ENCODE peak calls at places on chromosomes 11 and 22, in four cellular contexts. One of them, this sample, is unnamed.

GRCh38 chr11:44943118-44943517 is 7.6 kb downstream of the TP53I11 start:
- DNase-seq in endothelial cell of umbilical vein: peak
- DNase-seq in A549: no peak
- DNase-seq in K562: no peak
- DNase-seq in this sample: peak

GRCh38 chr22:35039625-35040024 is 26.3 kb upstream of the ISX start:
- DNase-seq in A549: no peak
- DNase-seq in K562: no peak
- DNase-seq in endothelial cell of umbilical vein: no peak
- DNase-seq in this sample: no peak

GRCh38 chr11:117010808-117011540 is 87.3 kb downstream of the SIK3 start:
- DNase-seq in A549: peak
- DNase-seq in K562: no peak
- DNase-seq in endothelial cell of umbilical vein: peak
- DNase-seq in this sample: peak

GRCh38 chr11:105960252-105961245 is 61.5 kb downstream of the MSANTD4 start:
- DNase-seq in A549: no peak
- DNase-seq in K562: peak
- DNase-seq in endothelial cell of umbilical vein: no peak
- DNase-seq in this sample: no peak

GRCh38 chr11:95138448-95138847 is 48.8 kb downstream of the ENDOD1 start:
- DNase-seq in A549: no peak
- DNase-seq in endothelial cell of umbilical vein: peak
- DNase-seq in K562: no peak
- DNase-seq in this sample: no peak

GRCh38 chr11:94400839-94401772 is at the start of gene GPR83:
- DNase-seq in K562: no peak
- DNase-seq in endothelial cell of umbilical vein: peak
- DNase-seq in A549: no peak
- DNase-seq in this sample: no peak

GRCh38 chr22:24406322-24407277 is 20.8 kb upstream of the ADORA2A start:
- DNase-seq in K562: peak
- DNase-seq in endothelial cell of umbilical vein: no peak
- DNase-seq in A549: no peak
- DNase-seq in this sample: no peak

GRCh38 chr11:117199916-117200812 is 994 bp downstream of the TAGLN start:
- DNase-seq in endothelial cell of umbilical vein: no peak
- DNase-seq in K562: no peak
- DNase-seq in A549: no peak
- DNase-seq in this sample: no peak

GRCh38 chr11:66328307-66329144 is 7.7 kb downstream of the RIN1 start:
- DNase-seq in K562: peak
- DNase-seq in endothelial cell of umbilical vein: peak
- DNase-seq in A549: peak
- DNase-seq in this sample: peak

GRCh38 chr11:126585388-126586302 is 230.2 kb downstream of the ST3GAL4 start:
- DNase-seq in A549: peak
- DNase-seq in endothelial cell of umbilical vein: peak
- DNase-seq in K562: no peak
- DNase-seq in this sample: no peak

GRCh38 chr22:39526736-39527171 is 5.8 kb downstream of the RPS19BP1 start:
- DNase-seq in K562: no peak
- DNase-seq in endothelial cell of umbilical vein: no peak
- DNase-seq in A549: no peak
- DNase-seq in this sample: peak

GRCh38 chr11:126415128-126415527 is 59.6 kb downstream of the ST3GAL4 start:
- DNase-seq in endothelial cell of umbilical vein: no peak
- DNase-seq in A549: no peak
- DNase-seq in K562: no peak
- DNase-seq in this sample: no peak

GRCh38 chr11:123833095-123833494 is 26.9 kb upstream of the OR6M1 start:
- DNase-seq in A549: no peak
- DNase-seq in endothelial cell of umbilical vein: no peak
- DNase-seq in K562: no peak
- DNase-seq in this sample: no peak

GRCh38 chr11:31802990-31803812 is 7.9 kb downstream of the PAX6 start:
- DNase-seq in endothelial cell of umbilical vein: no peak
- DNase-seq in K562: no peak
- DNase-seq in A549: no peak
- DNase-seq in this sample: peak

GRCh38 chr11:17508306-17508705 is 31.7 kb upstream of the ABCC8 start:
- DNase-seq in A549: no peak
- DNase-seq in K562: no peak
- DNase-seq in endothelial cell of umbilical vein: no peak
- DNase-seq in this sample: no peak

GRCh38 chr11:116691779-116692178 is 81.0 kb downstream of the BUD13 start:
- DNase-seq in endothelial cell of umbilical vein: peak
- DNase-seq in A549: peak
- DNase-seq in K562: peak
- DNase-seq in this sample: peak

GRCh38 chr22:23926561-23926960 is 32.4 kb downstream of the MIF start:
- DNase-seq in endothelial cell of umbilical vein: no peak
- DNase-seq in A549: no peak
- DNase-seq in K562: peak
- DNase-seq in this sample: no peak

GRCh38 chr11:84947970-84948600 is 679.1 kb downstream of the DLG2 start:
- DNase-seq in endothelial cell of umbilical vein: no peak
- DNase-seq in A549: no peak
- DNase-seq in K562: no peak
- DNase-seq in this sample: no peak

GRCh38 chr11:62026739-62027138 is 59.3 kb upstream of the FTH1 start:
- DNase-seq in endothelial cell of umbilical vein: no peak
- DNase-seq in K562: no peak
- DNase-seq in A549: no peak
- DNase-seq in this sample: no peak

GRCh38 chr11:70540196-70540595 is 141.9 kb downstream of the CTTN start:
- DNase-seq in A549: no peak
- DNase-seq in endothelial cell of umbilical vein: no peak
- DNase-seq in K562: no peak
- DNase-seq in this sample: no peak

GRCh38 chr22:23178512-23179254 is 1.6 kb upstream of the BCR start:
- DNase-seq in A549: peak
- DNase-seq in endothelial cell of umbilical vein: peak
- DNase-seq in K562: peak
- DNase-seq in this sample: peak

GRCh38 chr11:45106006-45106405 is 40.4 kb upstream of the PRDM11 start:
- DNase-seq in endothelial cell of umbilical vein: no peak
- DNase-seq in K562: no peak
- DNase-seq in A549: no peak
- DNase-seq in this sample: no peak

GRCh38 chr22:44753189-44754042 is 1.0 kb downstream of the ARHGAP8 start:
- DNase-seq in A549: no peak
- DNase-seq in K562: no peak
- DNase-seq in endothelial cell of umbilical vein: no peak
- DNase-seq in this sample: no peak

GRCh38 chr11:26483101-26483500 is 89.0 kb downstream of the MUC15 start:
- DNase-seq in endothelial cell of umbilical vein: no peak
- DNase-seq in A549: no peak
- DNase-seq in K562: no peak
- DNase-seq in this sample: no peak

GRCh38 chr11:118938491-118939411 is 13.0 kb upstream of the BCL9L start:
- DNase-seq in endothelial cell of umbilical vein: no peak
- DNase-seq in K562: no peak
- DNase-seq in A549: no peak
- DNase-seq in this sample: no peak

GRCh38 chr22:38921801-38922200 is 35.6 kb upstream of the APOBEC3A start:
- DNase-seq in A549: no peak
- DNase-seq in K562: no peak
- DNase-seq in endothelial cell of umbilical vein: no peak
- DNase-seq in this sample: peak

GRCh38 chr11:22657101-22657694 is 9.2 kb upstream of the GAS2 start:
- DNase-seq in A549: no peak
- DNase-seq in endothelial cell of umbilical vein: no peak
- DNase-seq in K562: no peak
- DNase-seq in this sample: no peak

DNA sequence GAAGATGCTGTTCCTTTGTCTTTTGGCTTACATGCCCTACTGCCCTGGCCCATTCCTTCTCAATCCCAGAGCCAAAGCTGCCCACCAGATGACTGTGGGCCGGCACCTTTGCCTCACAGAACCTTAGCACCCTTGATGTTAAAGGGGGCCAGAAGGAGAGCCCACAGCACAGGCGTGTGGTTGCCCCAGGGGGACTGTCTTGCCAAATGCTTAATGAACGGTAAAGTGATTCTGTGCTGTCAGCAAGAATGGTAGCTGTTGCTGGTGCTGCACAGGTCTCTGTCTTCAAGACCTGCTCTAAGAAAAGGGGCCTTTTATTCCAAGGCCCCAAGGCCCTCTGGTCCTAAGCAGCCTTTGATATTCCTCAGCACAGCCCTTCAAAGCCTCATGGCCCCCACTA is 113.3 kb downstream of the MORC2 start:
- DNase-seq in A549: no peak
- DNase-seq in endothelial cell of umbilical vein: no peak
- DNase-seq in K562: no peak
- DNase-seq in this sample: no peak
- TF ChIP-seq MYC in A549: no peak
- TF ChIP-seq MYC in endothelial cell of umbilical vein: no peak
- TF ChIP-seq MYC in K562: no peak
- TF ChIP-seq MYC in this sample: no peak

GRCh38 chr22:43476751-43477150 is 64.9 kb downstream of the MPPED1 start:
- DNase-seq in endothelial cell of umbilical vein: no peak
- DNase-seq in K562: no peak
- DNase-seq in A549: no peak
- DNase-seq in this sample: no peak

GRCh38 chr22:43476341-43476740 is 64.5 kb downstream of the MPPED1 start:
- DNase-seq in A549: peak
- DNase-seq in endothelial cell of umbilical vein: no peak
- DNase-seq in K562: no peak
- DNase-seq in this sample: peak

GRCh38 chr22:43477966-43478365 is 66.2 kb downstream of the MPPED1 start:
- DNase-seq in K562: no peak
- DNase-seq in endothelial cell of umbilical vein: no peak
- DNase-seq in A549: no peak
- DNase-seq in this sample: no peak

GRCh38 chr22:43478621-43479285 is 66.9 kb downstream of the MPPED1 start:
- DNase-seq in endothelial cell of umbilical vein: no peak
- DNase-seq in K562: no peak
- DNase-seq in A549: no peak
- DNase-seq in this sample: no peak

GRCh38 chr22:43477151-43477725 is 65.4 kb downstream of the MPPED1 start:
- DNase-seq in K562: no peak
- DNase-seq in A549: no peak
- DNase-seq in endothelial cell of umbilical vein: no peak
- DNase-seq in this sample: no peak
- TF ChIP-seq CTCF in K562: no peak
- TF ChIP-seq CTCF in A549: no peak
- TF ChIP-seq CTCF in endothelial cell of umbilical vein: no peak
- TF ChIP-seq CTCF in this sample: no peak

GRCh38 chr11:46672381-46672839 is 28.0 kb downstream of the ARHGAP1 start:
- DNase-seq in A549: no peak
- DNase-seq in endothelial cell of umbilical vein: no peak
- DNase-seq in K562: no peak
- DNase-seq in this sample: peak

GRCh38 chr11:46674463-46675287 is 25.7 kb downstream of the ARHGAP1 start:
- DNase-seq in A549: no peak
- DNase-seq in K562: peak
- DNase-seq in endothelial cell of umbilical vein: no peak
- DNase-seq in this sample: peak

GRCh38 chr11:46675288-46675851 is 25.0 kb downstream of the ARHGAP1 start:
- DNase-seq in A549: peak
- DNase-seq in endothelial cell of umbilical vein: no peak
- DNase-seq in K562: no peak
- DNase-seq in this sample: no peak

GRCh38 chr11:46671958-46672315 is 28.5 kb downstream of the ARHGAP1 start:
- DNase-seq in A549: no peak
- DNase-seq in endothelial cell of umbilical vein: no peak
- DNase-seq in K562: no peak
- DNase-seq in this sample: no peak

DNA sequence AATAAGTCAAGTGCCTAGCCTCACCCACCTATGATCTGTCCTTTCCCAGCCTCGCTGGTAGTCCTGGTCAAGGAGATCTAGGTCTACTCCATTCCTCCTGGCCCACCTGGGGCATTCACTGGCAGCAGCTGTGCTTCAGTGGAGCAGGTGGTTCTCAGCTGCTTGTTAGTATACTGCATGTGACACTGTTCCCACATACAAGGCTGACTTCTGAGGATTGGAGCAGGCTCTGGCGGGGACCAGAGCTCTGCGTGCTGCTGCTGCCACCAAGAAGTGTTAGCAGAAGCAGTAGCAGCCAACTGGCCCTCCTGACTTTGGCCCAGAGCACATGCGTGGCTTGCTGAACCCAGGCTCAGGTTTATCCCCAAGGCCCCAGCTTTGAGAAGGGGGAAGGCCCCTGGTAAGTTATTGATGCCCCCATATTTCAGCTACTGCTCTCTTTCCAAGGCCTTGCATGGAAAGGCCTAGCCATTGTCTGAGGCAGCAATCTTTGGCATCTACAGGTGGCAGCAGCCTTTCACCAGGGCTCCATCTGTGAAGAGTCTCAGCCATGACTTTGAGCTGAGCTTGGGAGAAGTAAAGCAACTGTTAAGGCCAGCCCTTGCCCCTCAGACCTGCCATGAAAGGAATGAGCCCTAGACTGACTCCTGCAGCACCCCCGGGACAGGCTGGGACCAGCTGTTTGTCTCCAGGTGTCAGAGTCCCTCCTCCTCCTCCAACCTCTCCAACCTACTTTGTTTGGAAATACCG is 26.5 kb downstream of the ARHGAP1 start:
- DNase-seq in A549: no peak
- DNase-seq in endothelial cell of umbilical vein: no peak
- DNase-seq in K562: no peak
- DNase-seq in this sample: peak
- TF ChIP-seq POLR2A in A549: no peak
- TF ChIP-seq POLR2A in endothelial cell of umbilical vein: no peak
- TF ChIP-seq POLR2A in K562: no peak
- TF ChIP-seq POLR2A in this sample: no peak

DNA sequence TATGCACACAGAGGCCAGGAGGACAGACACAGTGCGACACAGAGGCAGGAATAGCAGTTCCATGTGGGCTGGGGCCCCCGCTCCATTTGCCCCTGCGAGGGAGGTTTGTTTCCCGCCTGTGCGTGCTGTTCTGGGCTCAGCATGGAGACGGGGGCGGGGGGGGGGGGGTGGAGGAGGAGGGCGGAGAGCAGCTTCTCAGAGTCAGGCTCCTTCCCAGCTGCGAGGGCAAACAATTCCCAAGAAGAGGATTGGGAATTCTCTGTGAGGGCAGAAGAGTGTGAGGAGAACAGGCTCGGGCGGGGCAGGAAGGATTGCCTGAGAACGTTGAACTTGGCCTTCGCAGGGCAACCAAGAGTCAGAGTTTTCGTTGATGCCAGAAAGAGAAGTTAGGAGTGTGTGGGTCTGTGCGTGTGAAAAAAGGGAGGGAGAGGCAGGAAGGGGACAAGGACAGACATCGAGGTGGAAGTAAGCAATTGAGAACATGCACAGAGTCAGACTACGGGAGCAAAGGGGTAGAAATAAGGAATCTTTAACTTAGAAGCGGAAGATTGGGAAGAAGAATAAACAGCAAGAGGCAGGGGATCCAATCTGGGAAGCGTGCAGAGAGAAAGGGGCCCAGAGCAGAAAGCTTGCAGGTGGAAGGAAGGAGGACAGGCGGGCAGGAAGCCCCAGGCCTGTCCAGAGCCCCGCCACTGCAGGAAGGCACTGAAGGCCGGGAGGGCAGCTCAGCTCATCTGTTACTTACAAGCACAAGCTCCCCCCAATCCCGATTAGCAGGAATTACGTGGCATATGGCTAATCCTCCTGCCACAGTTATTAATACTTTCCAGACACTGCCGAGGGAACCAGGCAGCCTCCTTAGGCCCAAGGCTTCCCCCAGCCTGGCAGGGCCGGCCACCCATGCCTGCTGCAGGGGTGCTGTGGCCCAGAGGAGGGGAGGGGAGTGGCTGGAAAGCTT is 15.6 kb upstream of the JAM3 start:
- DNase-seq in endothelial cell of umbilical vein: no peak
- DNase-seq in K562: no peak
- DNase-seq in A549: no peak
- DNase-seq in this sample: no peak
- TF ChIP-seq MYC in endothelial cell of umbilical vein: no peak
- TF ChIP-seq MYC in K562: no peak
- TF ChIP-seq MYC in A549: no peak
- TF ChIP-seq MYC in this sample: no peak

This sample was measured in NB4.